ENCODE peak calls at places on chromosome 12, in six cellular contexts. R, B, Q, K, G and X are unnamed samples. For H3K9me3, the result is how much of the 10 kb centered on the place peaks cover.

GRCh38 chr12:133081408-133081806 is 684 bp downstream of the ZNF140 start:
- DNase-seq in R (no peak), B (no peak), Q (no peak), K (no peak), G (peak), X (no peak)

GRCh38 chr12:47264951-47265350 is 185.2 kb upstream of the AMIGO2 start:
- DNase-seq in R (no peak), B (no peak), Q (no peak), K (no peak), G (no peak), X (no peak)

GRCh38 chr12:7716391-7716790 is 5.2 kb downstream of the DPPA3 start:
- DNase-seq in R (no peak), B (peak), Q (no peak), K (no peak), G (no peak), X (no peak)

GRCh38 chr12:107365703-107366102 is 272.4 kb upstream of the CRY1 start:
- DNase-seq in R (no peak), B (no peak), Q (no peak), K (no peak), G (no peak), X (no peak)

GRCh38 chr12:30622509-30622908 is 73.2 kb downstream of the IPO8 start:
- DNase-seq in R (no peak), B (no peak), Q (peak), K (no peak), G (no peak), X (no peak)

GRCh38 chr12:25377475-25378179 is 126.9 kb upstream of the KRAS start:
- DNase-seq in R (no peak), B (no peak), Q (no peak), K (no peak), G (no peak), X (no peak)

GRCh38 chr12:128543493-128543892 is 276.5 kb downstream of the TMEM132C start:
- DNase-seq in R (no peak), B (no peak), Q (no peak), K (no peak), G (no peak), X (no peak)

GRCh38 chr12:68821357-68822188 is 13.6 kb downstream of the MDM2 start:
- DNase-seq in R (no peak), B (no peak), Q (no peak), K (no peak), G (no peak), X (no peak)

GRCh38 chr12:49476091-49476490 is 62.7 kb upstream of the KCNH3 start:
- DNase-seq in R (no peak), B (no peak), Q (no peak), K (no peak), G (no peak), X (no peak)

GRCh38 chr12:57888407-57889157 is 42.1 kb upstream of the CTDSP2 start:
- DNase-seq in R (no peak), B (no peak), Q (no peak), K (no peak), G (peak), X (no peak)

GRCh38 chr12:124675881-124676688 is 108.7 kb upstream of the NCOR2 start:
- DNase-seq in R (no peak), B (no peak), Q (no peak), K (no peak), G (no peak), X (no peak)

GRCh38 chr12:47652491-47653234 is 53.2 kb downstream of the RPAP3 start:
- DNase-seq in R (no peak), B (no peak), Q (no peak), K (no peak), G (no peak), X (no peak)

GRCh38 chr12:59938190-59938962 is 342.5 kb downstream of the SLC16A7 start:
- DNase-seq in R (no peak), B (no peak), Q (no peak), K (no peak), G (no peak), X (no peak)

GRCh38 chr12:2586159-2587035 is 208.4 kb upstream of the FKBP4 start:
- DNase-seq in R (no peak), B (no peak), Q (no peak), K (peak), G (no peak), X (no peak)

GRCh38 chr12:112182499-112182898 is 57.1 kb downstream of the TRAFD1 start:
- DNase-seq in R (no peak), B (no peak), Q (no peak), K (no peak), G (peak), X (no peak)

GRCh38 chr12:5808956-5809355 is 136.1 kb downstream of the ANO2 start:
- DNase-seq in R (no peak), B (peak), Q (no peak), K (no peak), G (no peak), X (no peak)

GRCh38 chr12:77299910-77300772 is 234.8 kb upstream of the E2F7 start:
- DNase-seq in R (peak), B (no peak), Q (no peak), K (no peak), G (no peak), X (no peak)

GRCh38 chr12:5577239-5577638 is 145.3 kb downstream of the NTF3 start:
- DNase-seq in R (no peak), B (no peak), Q (no peak), K (no peak), G (no peak), X (no peak)

GRCh38 chr12:9868271-9868815 is 811 bp downstream of the CLEC2B start:
- DNase-seq in R (no peak), B (no peak), Q (no peak), K (no peak), G (no peak), X (no peak)

GRCh38 chr12:115322275-115322674 is 638.3 kb upstream of the TBX3 start:
- DNase-seq in R (no peak), B (no peak), Q (peak), K (no peak), G (no peak), X (no peak)

GRCh38 chr12:93279849-93280412 is 97.8 kb upstream of the NUDT4 start:
- DNase-seq in R (no peak), B (no peak), Q (no peak), K (no peak), G (no peak), X (no peak)

GRCh38 chr12:115109863-115110262 is 425.9 kb upstream of the TBX3 start:
- DNase-seq in R (no peak), B (no peak), Q (no peak), K (no peak), G (no peak), X (no peak)

GRCh38 chr12:75525263-75525662 is 13.9 kb upstream of the KRR1 start:
- DNase-seq in R (no peak), B (no peak), Q (no peak), K (no peak), G (no peak), X (no peak)

GRCh38 chr12:122423258-122424165 is 1.0 kb upstream of the CLIP1 start:
- DNase-seq in R (no peak), B (peak), Q (no peak), K (no peak), G (no peak), X (no peak)

GRCh38 chr12:2479866-2480510 is 314.8 kb upstream of the FKBP4 start:
- DNase-seq in R (no peak), B (no peak), Q (no peak), K (no peak), G (no peak), X (no peak)

GRCh38 chr12:106736051-106736957 is 38.2 kb upstream of the RIC8B start:
- DNase-seq in R (no peak), B (no peak), Q (no peak), K (no peak), G (no peak), X (no peak)

GRCh38 chr12:83074495-83074894 is 387.8 kb downstream of the TMTC2 start:
- DNase-seq in R (no peak), B (no peak), Q (no peak), K (peak), G (no peak), X (no peak)

GRCh38 chr12:26293612-26294011 is 98.2 kb downstream of the SSPN start:
- DNase-seq in R (no peak), B (no peak), Q (no peak), K (no peak), G (no peak), X (no peak)

GRCh38 chr12:6850796-6851152 is 312 bp downstream of the CDCA3 start:
- DNase-seq in R (no peak), B (no peak), Q (no peak), K (no peak), G (no peak), X (no peak)

GRCh38 chr12:93482721-93483120 is 15.4 kb downstream of the MRPL42 start:
- DNase-seq in R (no peak), B (no peak), Q (no peak), K (no peak), G (no peak), X (no peak)

GRCh38 chr12:102675672-102676071 is 195.3 kb upstream of the IGF1 start:
- DNase-seq in R (no peak), B (no peak), Q (no peak), K (no peak), G (no peak), X (no peak)

GRCh38 chr12:31835276-31835882 is 106.6 kb upstream of the AMN1 start:
- DNase-seq in R (no peak), B (no peak), Q (no peak), K (no peak), G (no peak), X (no peak)
- H3K9me3 ChIP-seq in R (under half), B (under half), Q (under half), K (under half), G (under half), X (under half)

GRCh38 chr12:52052471-52053186 is 1.4 kb downstream of the NR4A1 start:
- DNase-seq in R (no peak), B (no peak), Q (no peak), K (no peak), G (peak), X (no peak)
- TF ChIP-seq POLR2AphosphoS5 in R (no peak), B (no peak), Q (peak), K (no peak), G (no peak), X (no peak)

GRCh38 chr12:130465626-130466025 is 127.9 kb downstream of the PIWIL1 start:
- DNase-seq in R (no peak), B (no peak), Q (no peak), K (no peak), G (no peak), X (no peak)

GRCh38 chr12:130463259-130463658 is 125.6 kb downstream of the PIWIL1 start:
- DNase-seq in R (no peak), B (no peak), Q (no peak), K (no peak), G (no peak), X (no peak)

GRCh38 chr12:130465046-130465445 is 127.4 kb downstream of the PIWIL1 start:
- DNase-seq in R (no peak), B (no peak), Q (no peak), K (no peak), G (no peak), X (no peak)

GRCh38 chr12:130462558-130462924 is 124.9 kb downstream of the PIWIL1 start:
- DNase-seq in R (no peak), B (no peak), Q (no peak), K (no peak), G (no peak), X (no peak)

DNA sequence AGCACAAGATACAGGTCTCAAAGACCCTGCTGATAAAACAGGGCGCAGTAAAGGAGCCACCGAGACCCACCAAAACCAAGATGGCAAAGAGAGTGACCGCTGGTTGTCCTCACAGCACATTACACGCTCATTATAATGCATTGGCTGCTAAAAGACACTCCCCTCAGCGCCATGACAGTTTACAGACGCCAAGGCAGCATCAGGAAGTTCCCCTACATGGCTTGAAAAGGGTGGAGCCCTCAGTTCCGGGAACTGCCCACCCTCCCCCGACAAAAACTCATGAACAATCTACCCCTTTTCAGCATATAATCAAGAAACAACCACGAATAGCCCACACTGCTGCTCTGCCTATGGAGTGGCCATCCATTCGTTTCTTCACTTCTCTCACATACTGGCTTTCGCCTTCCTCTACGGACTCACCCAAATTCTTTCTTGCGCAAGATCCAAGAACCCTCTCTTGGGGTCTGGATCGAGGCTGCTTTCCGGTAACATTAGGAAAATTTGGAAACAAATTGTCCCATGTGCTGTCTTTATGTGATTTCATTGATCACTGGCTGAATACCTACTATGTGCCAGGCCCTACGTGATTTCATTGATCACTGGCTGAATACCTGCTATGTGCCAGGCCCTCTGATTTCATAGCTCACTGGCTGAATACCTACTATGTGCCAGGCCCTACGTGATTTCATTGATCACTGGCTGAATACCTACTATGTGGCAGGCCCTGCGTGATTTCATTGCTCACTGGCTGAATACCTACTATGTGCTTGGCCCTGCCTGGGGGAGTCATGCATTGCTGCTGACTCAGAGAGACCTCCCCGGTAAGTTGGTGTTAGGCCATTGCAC is 126.4 kb downstream of the PIWIL1 start:
- DNase-seq in R (no peak), B (no peak), Q (no peak), K (no peak), G (no peak), X (no peak)
- H3K9me3 ChIP-seq in R (under half), B (under half), Q (under half), K (under half), G (under half), X (under half)

GRCh38 chr12:119695034-119695433 is 27.1 kb downstream of the PRKAB1 start:
- DNase-seq in R (no peak), B (no peak), Q (no peak), K (no peak), G (no peak), X (no peak)

GRCh38 chr12:119696943-119697342 is 29.0 kb downstream of the PRKAB1 start:
- DNase-seq in R (no peak), B (no peak), Q (no peak), K (no peak), G (no peak), X (no peak)

GRCh38 chr12:119704065-119704747 is 36.3 kb downstream of the PRKAB1 start:
- DNase-seq in R (no peak), B (no peak), Q (no peak), K (no peak), G (no peak), X (no peak)

GRCh38 chr12:119700078-119700477 is 32.1 kb downstream of the PRKAB1 start:
- DNase-seq in R (no peak), B (no peak), Q (no peak), K (no peak), G (no peak), X (no peak)

GRCh38 chr12:119699199-119699765 is 31.3 kb downstream of the PRKAB1 start:
- DNase-seq in R (no peak), B (no peak), Q (no peak), K (no peak), G (no peak), X (no peak)
- TF ChIP-seq POLR2AphosphoS5 in R (no peak), B (no peak), Q (no peak), K (no peak), G (no peak), X (no peak)